ENCODE peak calls at places on chromosomes 1 and 21, in eight cellular contexts. One of them, this sample, is unnamed.

GRCh38 chr1:115452600-115453329 is 114.7 kb upstream of the NGF start:
- DNase-seq in pancreas: no peak
- DNase-seq in IMR-90: peak; percentile 51
- DNase-seq in NCI-H1105: no peak
- DNase-seq in naive thymus-derived CD4-positive, alpha-beta T cell: no peak
- DNase-seq in GM13977: no peak
- DNase-seq in HL-60: no peak
- DNase-seq in cardiac muscle cell: no peak
- DNase-seq in this sample: no peak

GRCh38 chr1:29575277-29575676 is 339.0 kb downstream of the PTPRU start:
- DNase-seq in pancreas: no peak
- DNase-seq in IMR-90: no peak
- DNase-seq in NCI-H1105: no peak
- DNase-seq in naive thymus-derived CD4-positive, alpha-beta T cell: no peak
- DNase-seq in GM13977: no peak
- DNase-seq in HL-60: no peak
- DNase-seq in cardiac muscle cell: no peak
- DNase-seq in this sample: no peak

GRCh38 chr21:45537111-45537745 is 5.0 kb downstream of the SLC19A1 start:
- DNase-seq in pancreas: peak; percentile 71
- DNase-seq in IMR-90: no peak
- DNase-seq in NCI-H1105: no peak
- DNase-seq in naive thymus-derived CD4-positive, alpha-beta T cell: no peak
- DNase-seq in GM13977: no peak
- DNase-seq in HL-60: no peak
- DNase-seq in cardiac muscle cell: no peak
- DNase-seq in this sample: no peak

GRCh38 chr1:95916616-95917015 is 682.6 kb downstream of the RWDD3 start:
- DNase-seq in pancreas: no peak
- DNase-seq in IMR-90: peak; percentile 14
- DNase-seq in NCI-H1105: peak; percentile 30
- DNase-seq in naive thymus-derived CD4-positive, alpha-beta T cell: no peak
- DNase-seq in GM13977: no peak
- DNase-seq in HL-60: no peak
- DNase-seq in cardiac muscle cell: no peak
- DNase-seq in this sample: peak; percentile 33

GRCh38 chr21:37367758-37368535 is 1.4 kb downstream of the DYRK1A start:
- DNase-seq in pancreas: peak; percentile 79
- DNase-seq in IMR-90: peak; percentile 35
- DNase-seq in NCI-H1105: no peak
- DNase-seq in naive thymus-derived CD4-positive, alpha-beta T cell: peak; percentile 31
- DNase-seq in GM13977: peak; percentile 48
- DNase-seq in HL-60: no peak
- DNase-seq in cardiac muscle cell: peak; percentile 50
- DNase-seq in this sample: no peak

GRCh38 chr1:244089561-244089960 is 38.5 kb downstream of the ZBTB18 start:
- DNase-seq in pancreas: no peak
- DNase-seq in IMR-90: no peak
- DNase-seq in NCI-H1105: no peak
- DNase-seq in naive thymus-derived CD4-positive, alpha-beta T cell: no peak
- DNase-seq in GM13977: no peak
- DNase-seq in HL-60: no peak
- DNase-seq in cardiac muscle cell: no peak
- DNase-seq in this sample: no peak

GRCh38 chr1:203342192-203342940 is 8.6 kb downstream of the FMOD start:
- DNase-seq in pancreas: no peak
- DNase-seq in IMR-90: peak; percentile 38
- DNase-seq in NCI-H1105: peak; percentile 47
- DNase-seq in naive thymus-derived CD4-positive, alpha-beta T cell: peak; percentile 36
- DNase-seq in GM13977: peak; percentile 69
- DNase-seq in HL-60: no peak
- DNase-seq in cardiac muscle cell: peak; percentile 71
- DNase-seq in this sample: peak; percentile 57

GRCh38 chr1:199522338-199522737 is 505.2 kb upstream of the NR5A2 start:
- DNase-seq in pancreas: no peak
- DNase-seq in IMR-90: peak; percentile 4
- DNase-seq in NCI-H1105: no peak
- DNase-seq in naive thymus-derived CD4-positive, alpha-beta T cell: no peak
- DNase-seq in GM13977: no peak
- DNase-seq in HL-60: no peak
- DNase-seq in cardiac muscle cell: no peak
- DNase-seq in this sample: no peak

GRCh38 chr1:226355679-226356583 is 47.0 kb upstream of the LIN9 start:
- DNase-seq in pancreas: no peak
- DNase-seq in IMR-90: no peak
- DNase-seq in NCI-H1105: no peak
- DNase-seq in naive thymus-derived CD4-positive, alpha-beta T cell: no peak
- DNase-seq in GM13977: no peak
- DNase-seq in HL-60: no peak
- DNase-seq in cardiac muscle cell: peak; percentile 91
- DNase-seq in this sample: no peak

GRCh38 chr21:42195378-42196031 is 23.4 kb upstream of the ABCG1 start:
- DNase-seq in pancreas: no peak
- DNase-seq in IMR-90: peak; percentile 55
- DNase-seq in NCI-H1105: no peak
- DNase-seq in naive thymus-derived CD4-positive, alpha-beta T cell: no peak
- DNase-seq in GM13977: no peak
- DNase-seq in HL-60: peak; percentile 64
- DNase-seq in cardiac muscle cell: no peak
- DNase-seq in this sample: no peak

GRCh38 chr1:167618789-167619188 is 11.2 kb upstream of the RCSD1 start:
- DNase-seq in pancreas: no peak
- DNase-seq in IMR-90: no peak
- DNase-seq in NCI-H1105: no peak
- DNase-seq in naive thymus-derived CD4-positive, alpha-beta T cell: no peak
- DNase-seq in GM13977: no peak
- DNase-seq in HL-60: no peak
- DNase-seq in cardiac muscle cell: no peak
- DNase-seq in this sample: no peak

GRCh38 chr1:17878837-17879236 is 123.7 kb downstream of the ACTL8 start:
- DNase-seq in pancreas: no peak
- DNase-seq in IMR-90: peak; percentile 90
- DNase-seq in NCI-H1105: no peak
- DNase-seq in naive thymus-derived CD4-positive, alpha-beta T cell: no peak
- DNase-seq in GM13977: no peak
- DNase-seq in HL-60: no peak
- DNase-seq in cardiac muscle cell: no peak
- DNase-seq in this sample: no peak

GRCh38 chr1:63674238-63674864 is 81.1 kb downstream of the PGM1 start:
- DNase-seq in pancreas: peak; percentile 90
- DNase-seq in IMR-90: peak; percentile 93
- DNase-seq in NCI-H1105: no peak
- DNase-seq in naive thymus-derived CD4-positive, alpha-beta T cell: no peak
- DNase-seq in GM13977: peak; percentile 48
- DNase-seq in HL-60: no peak
- DNase-seq in cardiac muscle cell: peak; percentile 82
- DNase-seq in this sample: peak; percentile 32

GRCh38 chr1:68230901-68231626 is 1.3 kb downstream of the WLS start:
- DNase-seq in pancreas: peak; percentile 82
- DNase-seq in IMR-90: no peak
- DNase-seq in NCI-H1105: peak; percentile 16
- DNase-seq in naive thymus-derived CD4-positive, alpha-beta T cell: no peak
- DNase-seq in GM13977: no peak
- DNase-seq in HL-60: no peak
- DNase-seq in cardiac muscle cell: peak; percentile 43
- DNase-seq in this sample: peak; percentile 30

This sample was measured in NCI-H526.